ENCODE peak calls at places on chromosome 6, in seven cellular contexts. F is left ventricle myocardium inferior, V is heart right ventricle, R is esophagus squamous epithelium, N is hepatocyte, K is cardiac muscle cell, P is WERI-Rb-1. A is an unnamed sample. For H3K36me3, the result is how much of the 10 kb centered on the place peaks cover.

GRCh38 chr6:85516168-85516567 is 66.3 kb downstream of the NT5E start:
- DNase-seq in N (no peak), F (no peak), P (no peak), K (peak), R (no peak), V (no peak), A (no peak)

GRCh38 chr6:156886409-156886808 is 109.2 kb downstream of the ARID1B start:
- DNase-seq in F (no peak), K (peak), V (no peak), R (no peak), P (no peak), N (no peak), A (no peak)

GRCh38 chr6:161631676-161632194 is 357.9 kb upstream of the AGPAT4 start:
- DNase-seq in R (no peak), F (no peak), P (no peak), N (no peak), K (peak), V (no peak), A (peak)

GRCh38 chr6:161406633-161407032 is 132.8 kb upstream of the AGPAT4 start:
- DNase-seq in V (no peak), R (no peak), N (no peak), K (peak), F (no peak), P (no peak), A (peak)

GRCh38 chr6:142827356-142827755 is 117.6 kb downstream of the HIVEP2 start:
- DNase-seq in R (no peak), N (no peak), K (no peak), V (peak), P (no peak), F (peak), A (no peak)

GRCh38 chr6:117627533-117627932 is 25.2 kb upstream of the GOPC start:
- DNase-seq in N (no peak), F (no peak), K (no peak), V (no peak), P (no peak), R (no peak), A (no peak)

GRCh38 chr6:47111685-47112084 is 69.6 kb upstream of the ADGRF1 start:
- DNase-seq in V (no peak), K (no peak), N (peak), R (no peak), F (no peak), P (no peak), A (no peak)

GRCh38 chr6:150971230-150971629 is 105.7 kb downstream of the MTHFD1L start:
- DNase-seq in R (no peak), F (no peak), P (no peak), K (no peak), N (no peak), V (no peak), A (no peak)

GRCh38 chr6:119533603-119534279 is 184.2 kb upstream of the MAN1A1 start:
- DNase-seq in F (no peak), K (peak), R (no peak), V (no peak), P (no peak), N (no peak), A (no peak)

GRCh38 chr6:111118816-111119215 is 31.5 kb downstream of the SLC16A10 start:
- DNase-seq in V (no peak), F (no peak), R (no peak), N (no peak), P (no peak), K (no peak), A (no peak)

GRCh38 chr6:36139431-36139830 is 9.1 kb downstream of the MAPK13 start:
- DNase-seq in P (peak), R (no peak), V (no peak), N (peak), K (peak), F (no peak), A (peak)

GRCh38 chr6:52087498-52087999 is at the start of gene PKHD1:
- DNase-seq in V (no peak), F (no peak), R (no peak), P (no peak), N (peak), K (peak), A (no peak)

GRCh38 chr6:11977738-11978137 is 34.4 kb upstream of the HIVEP1 start:
- DNase-seq in F (no peak), N (no peak), R (no peak), P (no peak), V (no peak), K (no peak), A (no peak)

GRCh38 chr6:125188037-125188436 is 34.5 kb downstream of the TPD52L1 start:
- DNase-seq in N (no peak), F (no peak), R (no peak), P (no peak), V (no peak), K (peak), A (no peak)

GRCh38 chr6:134630468-134631180 is 312.7 kb upstream of the SGK1 start:
- DNase-seq in K (no peak), V (no peak), P (no peak), R (no peak), F (no peak), N (peak), A (no peak)

GRCh38 chr6:80605165-80605989 is 498.9 kb downstream of the BCKDHB start:
- DNase-seq in P (no peak), K (peak), R (no peak), V (no peak), F (no peak), N (peak), A (no peak)

GRCh38 chr6:135876048-135876447 is 24.5 kb downstream of the PDE7B start:
- DNase-seq in K (no peak), N (no peak), R (no peak), F (no peak), P (no peak), V (no peak), A (no peak)

GRCh38 chr6:55182016-55182650 is 7.8 kb downstream of the HCRTR2 start:
- DNase-seq in V (no peak), R (no peak), K (no peak), F (no peak), N (no peak), P (no peak), A (peak)

GRCh38 chr6:125549202-125549884 is 200.1 kb upstream of the HEY2 start:
- DNase-seq in V (no peak), N (no peak), R (no peak), P (no peak), F (no peak), K (no peak), A (no peak)

GRCh38 chr6:47698342-47698787 is at the start of gene ADGRF4:
- DNase-seq in K (peak), N (peak), R (no peak), P (no peak), V (no peak), F (no peak), A (no peak)

GRCh38 chr6:49233483-49233882 is 229.6 kb downstream of the MMUT start:
- DNase-seq in R (no peak), F (no peak), K (no peak), P (no peak), N (no peak), V (no peak), A (no peak)

GRCh38 chr6:105452924-105453756 is 50.3 kb upstream of the PREP start:
- DNase-seq in P (no peak), K (no peak), R (no peak), N (no peak), F (no peak), V (no peak), A (no peak)

GRCh38 chr6:36954262-36954931 is at the start of gene PI16:
- DNase-seq in P (no peak), V (no peak), R (no peak), K (no peak), F (no peak), N (no peak), A (no peak)

GRCh38 chr6:134374486-134374885 is 56.6 kb upstream of the SGK1 start:
- DNase-seq in K (no peak), F (no peak), N (no peak), V (no peak), R (no peak), P (no peak), A (no peak)

GRCh38 chr6:131792091-131792496 is 15.7 kb upstream of the ENPP1 start:
- DNase-seq in N (no peak), K (no peak), P (no peak), F (no peak), R (no peak), V (no peak), A (peak)

GRCh38 chr6:154868143-154868594 is 126.9 kb upstream of the TIAM2 start:
- DNase-seq in R (no peak), N (peak), P (peak), K (peak), F (no peak), V (no peak), A (peak)

GRCh38 chr6:113818528-113818927 is 38.6 kb upstream of the MARCKS start:
- DNase-seq in R (no peak), P (no peak), K (peak), F (no peak), V (no peak), N (no peak), A (no peak)

GRCh38 chr6:11217360-11218076 is 14.9 kb downstream of the NEDD9 start:
- DNase-seq in K (no peak), V (no peak), R (no peak), P (no peak), F (no peak), N (peak), A (no peak)

DNA sequence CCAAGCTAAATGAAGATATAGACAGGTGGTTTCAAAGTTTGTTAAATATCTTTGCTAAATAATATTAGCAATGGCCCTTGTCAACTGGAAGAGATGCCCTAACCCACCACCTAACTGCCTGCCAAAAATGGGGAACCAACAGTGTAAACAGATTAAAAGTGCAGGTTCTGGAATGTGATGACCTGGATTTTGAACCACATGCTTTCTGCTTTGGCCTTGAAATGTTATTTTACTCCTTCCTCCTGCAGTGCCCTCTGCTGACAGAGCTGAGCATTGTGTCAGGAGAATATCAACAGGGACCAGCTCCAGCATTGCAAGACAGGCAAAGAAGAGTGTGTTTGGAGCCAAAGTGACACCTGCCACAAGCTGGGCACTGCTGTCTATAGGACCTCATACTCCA is 226.6 kb downstream of the MYLK4 start:
- DNase-seq in V (no peak), P (no peak), K (no peak), R (no peak), N (no peak), F (no peak), A (no peak)
- H3K27ac ChIP-seq in V (no peak), P (no peak), K (no peak), R (no peak), N (no peak), F (no peak), A (no peak)

GRCh38 chr6:148547110-148547509 is 199.7 kb upstream of the UST start:
- DNase-seq in V (no peak), R (no peak), P (no peak), N (no peak), K (no peak), F (no peak), A (no peak)
- H3K36me3 ChIP-seq in V (under half), R (under half), P (half or more), N (under half), K (under half), F (half or more), A (half or more)

GRCh38 chr6:39221746-39222641 is 7.3 kb downstream of the KCNK5 start:
- DNase-seq in P (no peak), V (no peak), K (no peak), R (no peak), N (no peak), F (no peak), A (no peak)
- H3K27ac ChIP-seq in P (no peak), V (no peak), K (no peak), R (no peak), N (no peak), F (no peak), A (no peak)

GRCh38 chr6:170363255-170363654 is 56.7 kb downstream of the FAM120B start:
- DNase-seq in V (no peak), K (no peak), N (no peak), F (no peak), R (no peak), P (no peak), A (no peak)
- H3K36me3 ChIP-seq in V (under half), K (under half), N (under half), F (half or more), R (under half), P (under half), A (under half)

DNA sequence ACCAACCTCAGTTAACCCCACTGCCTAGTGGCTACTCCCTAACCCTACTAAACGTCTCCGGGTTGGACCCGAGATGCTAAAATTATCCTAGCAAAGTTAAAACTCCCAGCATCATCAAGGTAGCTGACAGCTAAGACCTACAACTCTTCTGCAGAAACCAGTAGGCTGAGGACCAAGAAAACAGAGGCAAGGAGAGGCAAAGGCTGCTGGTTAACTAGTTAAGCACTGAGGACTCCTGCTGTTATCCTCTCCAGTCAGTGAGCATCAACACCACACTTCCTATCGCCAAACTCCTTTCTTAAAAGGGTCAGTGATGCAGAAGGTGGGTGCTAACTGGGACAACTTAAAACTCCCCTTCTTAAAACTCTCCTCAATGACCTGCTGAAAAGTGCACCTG is 1.8 kb downstream of the TRERF1 start:
- DNase-seq in P (no peak), R (no peak), V (no peak), N (no peak), F (no peak), K (no peak), A (no peak)
- H3K27ac ChIP-seq in P (no peak), R (peak), V (no peak), N (peak), F (peak), K (peak), A (no peak)

DNA sequence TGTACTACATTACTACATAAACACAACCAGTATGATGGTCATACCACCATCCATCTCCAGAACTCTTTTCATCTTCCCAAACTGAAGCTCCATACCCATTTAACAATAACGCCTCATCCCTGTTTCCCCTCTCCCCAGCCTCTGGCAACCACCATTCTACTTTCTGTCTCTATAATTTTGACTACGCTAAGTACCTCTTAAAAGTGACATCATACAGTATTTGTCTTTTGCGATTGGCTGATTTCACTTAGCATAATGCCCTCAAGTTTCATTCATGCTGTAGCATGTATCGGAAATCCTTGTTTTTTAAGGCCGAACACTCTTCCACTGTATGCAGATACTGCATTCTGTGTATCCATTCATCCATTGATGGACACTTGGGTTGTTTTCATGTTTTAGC is 29.7 kb downstream of the GABRR1 start:
- DNase-seq in N (no peak), R (no peak), K (no peak), F (no peak), V (no peak), P (no peak), A (no peak)
- H3K36me3 ChIP-seq in N (under half), R (under half), K (under half), F (under half), V (under half), P (under half), A (under half)

GRCh38 chr6:126720326-126720725 is 380.4 kb downstream of the CENPW start:
- DNase-seq in K (no peak), F (no peak), P (no peak), R (no peak), V (no peak), N (no peak), A (no peak)
- H3K27ac ChIP-seq in K (no peak), F (no peak), P (no peak), R (no peak), V (no peak), N (no peak), A (no peak)

DNA sequence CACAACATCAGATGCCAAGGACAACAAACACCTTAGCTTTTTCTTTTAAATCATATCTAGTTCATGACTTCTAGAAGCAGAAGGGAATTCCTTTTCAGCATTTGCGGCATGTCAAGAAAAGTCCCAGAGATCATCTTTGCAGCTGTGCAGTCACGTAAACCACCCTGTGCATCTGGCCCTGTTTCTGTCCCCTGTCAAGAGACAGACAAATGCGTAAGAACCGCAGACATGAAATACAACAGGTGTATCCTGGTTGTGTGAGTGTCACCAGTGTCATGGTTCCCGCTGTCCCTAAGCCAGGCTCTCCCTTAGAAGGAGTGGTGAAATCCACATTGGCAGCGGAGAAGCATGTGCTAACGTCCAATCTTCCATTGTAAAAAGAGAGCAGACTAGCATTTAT is 28.1 kb downstream of the LY86 start:
- DNase-seq in P (no peak), V (no peak), F (no peak), N (no peak), K (no peak), R (no peak), A (peak)
- H3K36me3 ChIP-seq in P (under half), V (under half), F (under half), N (under half), K (under half), R (under half), A (under half)

DNA sequence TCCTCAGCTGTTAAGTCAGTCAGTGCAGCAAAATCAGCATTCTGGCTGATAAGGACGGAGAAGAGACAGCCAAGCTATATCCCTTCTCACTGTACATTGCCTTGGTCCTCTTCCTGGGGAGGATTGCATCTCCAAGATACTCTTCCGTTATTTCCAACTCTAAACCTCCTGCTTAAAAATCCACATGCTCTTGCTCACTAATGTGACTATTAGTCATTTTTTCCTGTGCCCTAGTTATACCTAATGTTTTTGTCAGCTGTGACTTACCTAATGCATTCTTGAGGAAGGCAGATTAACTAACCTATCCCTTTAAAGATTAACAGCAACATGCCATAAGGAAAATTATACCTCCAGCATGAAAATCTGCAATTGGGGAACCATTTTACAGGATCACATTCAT is 317.6 kb downstream of the BTBD9 start:
- DNase-seq in K (no peak), P (no peak), N (no peak), F (no peak), R (no peak), V (no peak), A (no peak)
- H3K27ac ChIP-seq in K (no peak), P (no peak), N (no peak), F (no peak), R (no peak), V (no peak), A (no peak)

GRCh38 chr6:43186019-43186418 is 4.0 kb downstream of the CUL9 start:
- DNase-seq in K (no peak), N (no peak), R (no peak), P (no peak), V (no peak), F (no peak), A (no peak)
- H3K36me3 ChIP-seq in K (under half), N (under half), R (under half), P (half or more), V (under half), F (half or more), A (under half)